ENCODE peak calls at places on chromosomes 2 and 18, in nine cellular contexts. M is upper lobe of left lung, Y is HCT116, K is ovary, I is IMR-90, W is heart left ventricle, C is tibial nerve, U is adrenal gland, A is body of pancreas. V is an unnamed sample. For H3K4me1, the result is how much of the 10 kb centered on the place peaks cover.

GRCh38 chr2:140344842-140345241 is 1564.7 kb upstream of the NXPH2 start:
- DNase-seq in M (no peak), Y (no peak), K (no peak), I (no peak), W (no peak), C (no peak), U (no peak), A (no peak), V (no peak)

GRCh38 chr2:49687873-49688272 is 533.6 kb upstream of the FSHR start:
- DNase-seq in M (no peak), Y (no peak), K (no peak), I (no peak), W (no peak), C (no peak), U (no peak), A (no peak), V (no peak)

GRCh38 chr2:3208591-3208990 is 169.0 kb downstream of the EIPR1 start:
- DNase-seq in M (no peak), Y (no peak), K (no peak), I (no peak), W (no peak), C (no peak), U (no peak), A (no peak), V (no peak)

GRCh38 chr2:216698895-216699294 is 3.5 kb upstream of the IGFBP5 start:
- DNase-seq in M (no peak), Y (peak), K (peak), I (peak), W (no peak), C (no peak), U (no peak), A (no peak), V (peak)

GRCh38 chr2:237573721-237574415 is 7.5 kb downstream of the PRLH start:
- DNase-seq in M (no peak), Y (no peak), K (no peak), I (no peak), W (no peak), C (no peak), U (no peak), A (no peak), V (no peak)

GRCh38 chr2:145094353-145094752 is 574.4 kb upstream of the ZEB2 start:
- DNase-seq in M (no peak), Y (no peak), K (no peak), I (peak), W (no peak), C (no peak), U (no peak), A (no peak), V (no peak)

GRCh38 chr2:125560855-125561254 is 1095.1 kb upstream of the GYPC start:
- DNase-seq in M (no peak), Y (no peak), K (no peak), I (no peak), W (no peak), C (no peak), U (no peak), A (no peak), V (no peak)

GRCh38 chr2:239245872-239246701 is 154.7 kb downstream of the HDAC4 start:
- DNase-seq in M (no peak), Y (no peak), K (peak), I (no peak), W (peak), C (no peak), U (peak), A (peak), V (peak)

GRCh38 chr18:6624729-6625308 is 104.7 kb upstream of the ARHGAP28 start:
- DNase-seq in M (no peak), Y (no peak), K (no peak), I (peak), W (no peak), C (no peak), U (no peak), A (no peak), V (no peak)

GRCh38 chr18:7116832-7117389 is 686 bp downstream of the LAMA1 start:
- DNase-seq in M (peak), Y (no peak), K (no peak), I (no peak), W (no peak), C (no peak), U (no peak), A (no peak), V (no peak)

GRCh38 chr18:3248062-3248669 is 565 bp downstream of the MYL12A start:
- DNase-seq in M (no peak), Y (no peak), K (peak), I (peak), W (no peak), C (no peak), U (peak), A (no peak), V (no peak)

GRCh38 chr2:236811062-236811656 is 241.5 kb downstream of the ACKR3 start:
- DNase-seq in M (no peak), Y (no peak), K (no peak), I (no peak), W (no peak), C (no peak), U (no peak), A (no peak), V (no peak)

GRCh38 chr2:200104015-200104414 is 148.6 kb downstream of the MAIP1 start:
- DNase-seq in M (no peak), Y (no peak), K (no peak), I (peak), W (no peak), C (no peak), U (no peak), A (no peak), V (no peak)

GRCh38 chr2:210663574-210663973 is 107.2 kb downstream of the CPS1 start:
- DNase-seq in M (no peak), Y (no peak), K (no peak), I (peak), W (no peak), C (no peak), U (no peak), A (no peak), V (no peak)

GRCh38 chr18:62347091-62347506 is 22.0 kb downstream of the TNFRSF11A start:
- DNase-seq in M (no peak), Y (no peak), K (no peak), I (no peak), W (no peak), C (no peak), U (no peak), A (no peak), V (no peak)

GRCh38 chr18:23330423-23330822 is 122.7 kb upstream of the RIOK3 start:
- DNase-seq in M (peak), Y (no peak), K (no peak), I (no peak), W (no peak), C (no peak), U (no peak), A (no peak), V (no peak)

GRCh38 chr2:96733931-96734330 is 5.9 kb downstream of the LMAN2L start:
- DNase-seq in M (no peak), Y (no peak), K (no peak), I (no peak), W (no peak), C (no peak), U (no peak), A (no peak), V (no peak)

GRCh38 chr18:37238271-37238670 is 327.3 kb downstream of the CELF4 start:
- DNase-seq in M (no peak), Y (no peak), K (no peak), I (no peak), W (no peak), C (no peak), U (no peak), A (no peak), V (no peak)

GRCh38 chr18:76364282-76365259 is 130.5 kb downstream of the ZNF516 start:
- DNase-seq in M (no peak), Y (no peak), K (peak), I (no peak), W (no peak), C (no peak), U (no peak), A (no peak), V (no peak)

GRCh38 chr2:72924353-72925240 is 7.3 kb downstream of the EMX1 start:
- DNase-seq in M (peak), Y (no peak), K (no peak), I (no peak), W (no peak), C (no peak), U (no peak), A (peak), V (no peak)

GRCh38 chr2:178258916-178259315 is 64.6 kb downstream of the OSBPL6 start:
- DNase-seq in M (no peak), Y (no peak), K (no peak), I (peak), W (no peak), C (no peak), U (no peak), A (no peak), V (no peak)

GRCh38 chr18:34158881-34159690 is 65.6 kb downstream of the NOL4 start:
- DNase-seq in M (peak), Y (no peak), K (peak), I (peak), W (peak), C (no peak), U (peak), A (peak), V (no peak)

GRCh38 chr2:854460-854859 is 96.2 kb upstream of the SNTG2 start:
- DNase-seq in M (no peak), Y (peak), K (no peak), I (no peak), W (no peak), C (no peak), U (peak), A (peak), V (peak)

GRCh38 chr2:212547716-212548458 is 9.3 kb upstream of the ERBB4 start:
- DNase-seq in M (no peak), Y (no peak), K (no peak), I (no peak), W (no peak), C (no peak), U (no peak), A (no peak), V (no peak)

GRCh38 chr2:170815311-170815710 is 1.4 kb upstream of the GAD1 start:
- DNase-seq in M (no peak), Y (no peak), K (no peak), I (no peak), W (no peak), C (no peak), U (no peak), A (no peak), V (no peak)

GRCh38 chr2:45241061-45241561 is 231.9 kb upstream of the SIX2 start:
- DNase-seq in M (no peak), Y (no peak), K (no peak), I (peak), W (no peak), C (no peak), U (no peak), A (no peak), V (no peak)

GRCh38 chr2:18153741-18154140 is 275.3 kb downstream of the KCNS3 start:
- DNase-seq in M (no peak), Y (no peak), K (no peak), I (no peak), W (no peak), C (no peak), U (no peak), A (no peak), V (no peak)

GRCh38 chr2:767440-767839 is 90.2 kb upstream of the TMEM18 start:
- DNase-seq in M (no peak), Y (no peak), K (no peak), I (no peak), W (no peak), C (no peak), U (no peak), A (no peak), V (no peak)

GRCh38 chr18:36496022-36496421 is 198.5 kb downstream of the FHOD3 start:
- DNase-seq in M (no peak), Y (no peak), K (no peak), I (no peak), W (no peak), C (no peak), U (no peak), A (no peak), V (no peak)

GRCh38 chr2:67526283-67526682 is 129.2 kb downstream of the ETAA1 start:
- DNase-seq in M (no peak), Y (no peak), K (no peak), I (peak), W (no peak), C (no peak), U (no peak), A (no peak), V (no peak)

GRCh38 chr18:11992096-11992785 is 10.9 kb downstream of the IMPA2 start:
- DNase-seq in M (no peak), Y (no peak), K (no peak), I (no peak), W (no peak), C (no peak), U (peak), A (no peak), V (no peak)

GRCh38 chr2:150647943-150648342 is 160.5 kb upstream of the RND3 start:
- DNase-seq in M (no peak), Y (no peak), K (no peak), I (no peak), W (no peak), C (no peak), U (no peak), A (no peak), V (no peak)

GRCh38 chr2:112623913-112624777 is 21.6 kb upstream of the SLC20A1 start:
- DNase-seq in M (no peak), Y (peak), K (no peak), I (peak), W (peak), C (no peak), U (no peak), A (no peak), V (no peak)

GRCh38 chr2:123953848-123954247 is 71.2 kb upstream of the CNTNAP5 start:
- DNase-seq in M (no peak), Y (no peak), K (no peak), I (peak), W (no peak), C (no peak), U (no peak), A (no peak), V (no peak)

GRCh38 chr2:64779117-64779690 is 125.5 kb upstream of the SERTAD2 start:
- DNase-seq in M (no peak), Y (no peak), K (no peak), I (peak), W (no peak), C (no peak), U (peak), A (no peak), V (no peak)

GRCh38 chr18:25189391-25190185 is 162.4 kb downstream of the ZNF521 start:
- DNase-seq in M (no peak), Y (no peak), K (no peak), I (no peak), W (no peak), C (no peak), U (no peak), A (no peak), V (no peak)

GRCh38 chr2:232926448-232927040 is 56.5 kb downstream of the SNORC start:
- DNase-seq in M (no peak), Y (no peak), K (no peak), I (no peak), W (no peak), C (no peak), U (no peak), A (no peak), V (no peak)
- H3K4me3 ChIP-seq in M (peak), Y (no peak), K (peak), I (no peak), W (no peak), C (peak), U (peak), A (no peak), V (no peak)

GRCh38 chr2:133792223-133792622 is 224.0 kb upstream of the NCKAP5 start:
- DNase-seq in M (no peak), Y (no peak), K (no peak), I (no peak), W (no peak), C (no peak), U (no peak), A (no peak), V (no peak)
- H3K4me1 ChIP-seq in M (under half), Y (under half), K (under half), I (under half), W (under half), C (under half), U (under half), A (under half), V (under half)

DNA sequence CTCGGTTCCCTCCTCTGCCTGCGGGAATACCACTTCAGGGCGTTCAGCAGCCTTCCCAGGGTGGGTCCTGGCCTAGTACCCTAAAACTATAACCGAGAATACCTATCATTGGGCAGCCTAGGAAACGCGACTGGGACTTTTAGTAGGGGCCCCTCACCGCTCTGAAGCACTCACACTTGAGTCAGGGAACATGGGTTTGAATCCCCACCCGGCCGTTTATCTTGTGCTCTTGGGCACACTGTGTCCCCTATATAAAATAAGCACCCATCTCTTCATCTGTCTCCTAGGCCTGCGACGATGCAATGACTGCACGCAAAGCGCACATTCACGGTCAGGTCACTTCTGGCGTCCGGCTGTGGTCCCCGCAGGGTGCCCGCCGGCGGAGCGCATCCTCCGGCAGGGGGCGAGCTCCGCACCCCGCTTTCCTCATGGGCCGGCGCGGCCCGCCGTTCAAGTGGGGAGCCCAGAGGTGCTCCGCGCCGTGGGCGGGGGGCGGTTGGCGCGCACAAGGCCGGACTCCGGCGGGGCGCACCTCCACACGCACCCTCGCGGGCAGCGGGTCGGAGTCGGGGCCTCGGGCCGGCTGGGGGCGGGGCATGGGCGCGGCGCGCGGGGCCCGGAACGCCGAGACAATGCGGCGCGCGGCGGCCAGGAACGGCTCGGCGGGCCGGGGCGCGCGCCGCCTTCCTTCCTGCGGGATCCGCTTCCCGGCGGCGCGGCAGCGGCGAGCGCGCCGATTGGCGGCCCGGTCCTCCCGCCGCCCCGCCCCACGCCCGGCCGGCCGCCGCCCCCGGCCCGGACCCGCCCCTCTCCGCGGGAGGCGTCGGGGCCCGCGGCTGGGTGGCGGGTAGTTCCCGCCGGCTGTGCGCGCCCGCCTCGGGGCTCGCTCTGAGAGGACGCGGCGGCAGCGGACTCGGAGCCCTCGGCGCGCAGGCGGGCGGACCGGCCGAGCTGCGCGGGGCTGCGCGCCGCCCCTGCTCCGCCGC is at the start of gene ASAP2:
- DNase-seq in M (peak), Y (no peak), K (peak), I (peak), W (peak), C (peak), U (peak), A (peak), V (peak)
- TF ChIP-seq POLR2A in M (no peak), Y (peak), K (peak), I (peak), W (no peak), C (no peak), U (peak), A (no peak), V (peak)

GRCh38 chr2:168912466-168913170 is 11.5 kb downstream of the G6PC2 start:
- DNase-seq in M (peak), Y (no peak), K (peak), I (peak), W (peak), C (no peak), U (peak), A (peak), V (no peak)

GRCh38 chr2:168910330-168910729 is 9.2 kb downstream of the G6PC2 start:
- DNase-seq in M (no peak), Y (no peak), K (no peak), I (no peak), W (no peak), C (no peak), U (no peak), A (no peak), V (no peak)

GRCh38 chr2:168915433-168916328 is 14.6 kb downstream of the G6PC2 start:
- DNase-seq in M (no peak), Y (no peak), K (no peak), I (no peak), W (no peak), C (no peak), U (no peak), A (no peak), V (no peak)

GRCh38 chr2:168913495-168913894 is 12.4 kb downstream of the G6PC2 start:
- DNase-seq in M (no peak), Y (no peak), K (no peak), I (no peak), W (no peak), C (no peak), U (no peak), A (no peak), V (no peak)

DNA sequence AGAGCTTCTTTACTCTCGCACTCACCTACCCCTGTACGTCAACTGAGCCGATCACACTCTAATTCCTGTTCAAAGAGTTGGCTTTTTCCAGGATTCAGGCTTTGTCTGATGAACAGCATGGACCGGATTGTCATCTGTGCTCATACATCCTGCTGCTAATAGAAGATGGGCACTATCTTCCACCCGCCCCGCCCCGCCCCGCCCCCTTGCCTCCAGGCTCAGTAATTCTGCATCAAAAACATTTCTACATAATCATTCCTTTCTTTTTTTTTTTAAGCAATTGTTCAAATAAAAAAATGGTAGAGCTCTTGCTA is 12.0 kb downstream of the G6PC2 start:
- DNase-seq in M (no peak), Y (no peak), K (no peak), I (no peak), W (no peak), C (no peak), U (no peak), A (no peak), V (no peak)
- H3K4me3 ChIP-seq in M (no peak), Y (no peak), K (no peak), I (peak), W (peak), C (peak), U (peak), A (no peak), V (no peak)

DNA sequence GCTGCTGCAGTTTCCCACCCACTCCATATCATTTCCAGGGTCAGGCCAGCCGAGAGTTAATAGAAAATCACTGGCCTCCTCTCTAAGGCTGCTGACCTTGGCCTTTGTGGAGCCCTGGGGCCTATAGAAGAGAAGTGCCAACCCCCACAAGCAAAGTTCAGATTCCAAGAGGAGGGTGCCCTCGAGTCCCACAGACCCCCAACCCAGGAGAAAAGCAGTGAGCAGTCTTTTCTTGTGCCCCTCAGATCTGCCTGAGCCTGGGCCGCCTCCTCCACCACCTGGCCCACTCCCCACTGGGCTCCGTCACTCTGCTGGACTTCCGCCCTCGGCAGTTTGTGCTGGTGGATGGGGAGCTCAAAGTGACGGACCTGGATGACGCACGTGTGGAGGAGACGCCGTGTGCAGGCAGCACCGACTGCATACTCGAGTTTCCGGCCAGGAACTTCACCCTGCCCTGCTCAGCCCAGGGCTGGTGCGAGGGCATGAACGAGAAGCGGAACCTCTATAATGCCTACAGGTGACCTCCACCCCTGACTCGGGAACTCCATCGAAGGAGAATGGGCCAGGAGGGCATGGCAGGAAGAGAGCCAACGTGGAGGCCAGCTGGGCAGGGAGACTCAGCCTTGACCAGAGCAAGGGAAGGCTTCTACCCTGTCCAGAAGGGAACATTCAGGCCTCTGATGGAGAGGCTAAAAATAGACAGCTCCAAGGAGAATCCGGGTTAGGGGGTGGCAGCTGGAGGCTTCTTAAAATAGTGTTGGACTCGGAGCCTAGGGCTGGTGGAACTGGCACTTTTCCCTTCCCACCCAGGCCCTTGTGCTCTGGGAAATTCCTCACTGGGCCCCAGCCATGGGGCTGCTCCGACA is 6.2 kb downstream of the PKDCC start:
- DNase-seq in M (peak), Y (no peak), K (peak), I (no peak), W (peak), C (no peak), U (peak), A (no peak), V (no peak)
- H3K4me1 ChIP-seq in M (under half), Y (under half), K (under half), I (under half), W (half or more), C (half or more), U (under half), A (half or more), V (under half)